ENCODE peak calls at places on chromosome 19, in nine cellular contexts. W, I, Z, L, R, N, J, A and O are unnamed samples.

GRCh38 chr19:54297759-54298305 is 15.1 kb downstream of the LILRA5 start:
- DNase-seq in W (no peak), I (no peak), Z (no peak), L (no peak), R (no peak), N (no peak), J (no peak), A (peak; percentile 25), O (no peak)

GRCh38 chr19:40279761-40280607 is 5.2 kb downstream of the AKT2 start:
- DNase-seq in W (peak; percentile 44), I (no peak), Z (no peak), L (no peak), R (no peak), N (no peak), J (no peak), A (no peak), O (no peak)

GRCh38 chr19:2084993-2085720 is 11.0 kb downstream of the MOB3A start:
- DNase-seq in W (peak; percentile 91), I (peak; percentile 95), Z (peak; percentile 60), L (no peak), R (no peak), N (peak; percentile 97), J (no peak), A (no peak), O (no peak)

GRCh38 chr19:13842294-13843103 is 34.4 kb upstream of the NANOS3 start:
- DNase-seq in W (peak; percentile 91), I (peak; percentile 60), Z (peak; percentile 84), L (peak; percentile 90), R (peak; percentile 56), N (peak; percentile 66), J (peak; percentile 88), A (peak; percentile 89), O (no peak)

GRCh38 chr19:33678796-33679195 is 57.0 kb downstream of the CHST8 start:
- DNase-seq in W (no peak), I (no peak), Z (no peak), L (no peak), R (no peak), N (no peak), J (no peak), A (peak; percentile 43), O (no peak)

GRCh38 chr19:33622505-33622808 is 704 bp downstream of the CHST8 start:
- DNase-seq in W (no peak), I (no peak), Z (peak; percentile 7), L (no peak), R (no peak), N (no peak), J (no peak), A (no peak), O (no peak)

GRCh38 chr19:40811478-40812341 is 12.7 kb downstream of the EGLN2 start:
- DNase-seq in W (peak; percentile 51), I (no peak), Z (no peak), L (peak; percentile 51), R (peak; percentile 51), N (no peak), J (no peak), A (no peak), O (no peak)

GRCh38 chr19:4557186-4557970 is 2.1 kb downstream of the SEMA6B start:
- DNase-seq in W (no peak), I (no peak), Z (no peak), L (no peak), R (peak; percentile 78), N (no peak), J (no peak), A (no peak), O (no peak)

GRCh38 chr19:14006766-14007562 is 844 bp upstream of the RFX1 start:
- DNase-seq in W (peak; percentile 92), I (no peak), Z (no peak), L (no peak), R (peak; percentile 54), N (no peak), J (no peak), A (peak; percentile 84), O (peak; percentile 60)

GRCh38 chr19:33767898-33768413 is 28.7 kb upstream of the KCTD15 start:
- DNase-seq in W (no peak), I (no peak), Z (peak; percentile 33), L (no peak), R (peak; percentile 82), N (no peak), J (no peak), A (no peak), O (peak; percentile 43)

GRCh38 chr19:49766938-49767315 is at the start of gene AP2A1:
- DNase-seq in W (no peak), I (no peak), Z (no peak), L (no peak), R (no peak), N (no peak), J (peak; percentile 34), A (no peak), O (no peak)

GRCh38 chr19:1859319-1859718 is 4.1 kb downstream of the KLF16 start:
- DNase-seq in W (no peak), I (no peak), Z (no peak), L (no peak), R (no peak), N (no peak), J (no peak), A (no peak), O (no peak)

GRCh38 chr19:33225458-33225925 is at the start of gene SLC7A10:
- DNase-seq in W (no peak), I (no peak), Z (peak; percentile 57), L (no peak), R (no peak), N (no peak), J (no peak), A (no peak), O (no peak)

GRCh38 chr19:50889638-50890037 is 16.4 kb downstream of the KLK2 start:
- DNase-seq in W (no peak), I (no peak), Z (no peak), L (no peak), R (no peak), N (no peak), J (no peak), A (no peak), O (no peak)

GRCh38 chr19:661427-662196 is 1.4 kb downstream of the RNF126 start:
- DNase-seq in W (no peak), I (peak; percentile 72), Z (no peak), L (no peak), R (no peak), N (peak; percentile 77), J (no peak), A (no peak), O (no peak)

GRCh38 chr19:19185853-19186728 is 5.9 kb downstream of the BORCS8 start:
- DNase-seq in W (no peak), I (peak; percentile 61), Z (peak; percentile 56), L (no peak), R (peak; percentile 91), N (peak; percentile 60), J (no peak), A (no peak), O (peak; percentile 70)

DNA sequence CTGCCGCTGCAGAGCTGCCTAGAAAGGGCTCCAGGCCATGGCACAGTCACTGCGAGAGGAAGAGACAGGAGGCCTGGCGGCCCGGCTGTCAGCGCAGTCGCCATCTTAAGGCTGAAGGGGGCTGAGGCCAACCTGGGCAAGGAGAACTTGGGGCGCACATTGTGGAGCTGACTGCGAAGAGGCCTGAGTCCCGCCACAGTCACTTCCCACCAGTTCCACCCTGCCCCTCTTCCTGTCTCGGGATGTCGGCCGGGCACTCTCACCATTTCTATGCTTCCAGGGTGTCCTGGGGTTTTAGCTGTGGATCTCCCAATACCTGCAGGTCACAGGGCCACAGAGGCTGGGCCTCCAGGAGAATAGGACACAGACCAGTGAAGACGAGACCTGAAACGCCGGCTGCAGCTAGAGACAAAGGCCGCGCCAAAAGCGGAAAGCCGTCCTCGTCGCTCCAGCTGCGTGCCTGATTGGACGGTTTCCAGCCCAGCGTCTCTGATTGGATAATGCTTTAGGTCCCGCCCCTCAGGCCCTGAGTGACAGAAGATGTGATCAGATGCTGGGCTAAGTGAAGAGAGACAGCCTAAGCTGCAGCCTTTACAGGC is 71.1 kb downstream of the ZNF486 start:
- DNase-seq in W (peak; percentile 83), I (peak; percentile 84), Z (peak; percentile 93), L (peak; percentile 79), R (peak; percentile 97), N (peak; percentile 84), J (peak; percentile 85), A (peak; percentile 93), O (peak; percentile 92)
- H3K9me3 ChIP-seq in W (no peaks in the 10 kb centered on the region), I (no peaks in the 10 kb centered on the region), Z (no peaks in the 10 kb centered on the region), L (no peaks in the 10 kb centered on the region), R (no peaks in the 10 kb centered on the region), N (no peaks in the 10 kb centered on the region), J (no peaks in the 10 kb centered on the region), A (no peaks in the 10 kb centered on the region), O (no peaks in the 10 kb centered on the region)

DNA sequence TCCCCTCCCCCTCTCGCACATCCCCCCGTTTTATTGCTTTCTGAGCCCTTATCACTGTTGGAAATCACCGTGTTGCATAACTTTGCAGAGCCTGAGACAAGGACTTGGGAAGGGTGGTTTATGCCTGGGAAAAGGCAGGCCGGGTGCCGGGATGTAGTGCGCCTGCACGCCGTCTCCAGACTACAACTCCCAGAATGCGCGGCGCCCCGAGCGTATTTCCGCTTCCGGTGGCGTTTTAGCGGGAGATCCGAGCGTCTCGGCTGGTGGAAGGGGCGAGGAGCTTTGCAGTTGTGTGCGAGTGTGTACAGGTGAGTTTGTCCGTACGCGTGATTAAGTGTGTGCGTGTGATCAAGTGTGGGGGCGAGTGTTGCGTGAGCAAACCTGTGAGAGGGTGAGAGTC is 75.4 kb downstream of the PEG3 start:
- DNase-seq in W (peak; percentile 50), I (no peak), Z (peak; percentile 25), L (peak; percentile 72), R (no peak), N (no peak), J (no peak), A (peak; percentile 55), O (no peak)
- H3K27ac ChIP-seq in W (no peak overlapping the region), I (no peak overlapping the region), Z (no peak overlapping the region), L (no peak overlapping the region), R (no peak overlapping the region), N (no peak overlapping the region), J (no peak overlapping the region), A (no peak overlapping the region), O (no peak overlapping the region)

GRCh38 chr19:23049256-23049655 is 46.3 kb upstream of the ZNF728 start:
- DNase-seq in W (no peak), I (no peak), Z (no peak), L (no peak), R (no peak), N (no peak), J (no peak), A (no peak), O (no peak)
- H3K9me3 ChIP-seq in W (peaks cover 3% of the 10 kb centered on the region), I (peaks cover 3% of the 10 kb centered on the region), Z (no peaks in the 10 kb centered on the region), L (no peaks in the 10 kb centered on the region), R (peaks cover 84% of the 10 kb centered on the region), N (peaks cover 15% of the 10 kb centered on the region), J (peaks cover 14% of the 10 kb centered on the region), A (no peaks in the 10 kb centered on the region), O (peaks cover 8% of the 10 kb centered on the region)

GRCh38 chr19:17358395-17358794 is 18.7 kb downstream of the PLVAP start:
- DNase-seq in W (no peak), I (no peak), Z (no peak), L (no peak), R (no peak), N (no peak), J (no peak), A (no peak), O (no peak)
- H3K27ac ChIP-seq in W (peak overlapping the region; percentile 54), I (no peak overlapping the region), Z (no peak overlapping the region), L (no peak overlapping the region), R (no peak overlapping the region), N (no peak overlapping the region), J (peak overlapping the region; percentile 38), A (no peak overlapping the region), O (no peak overlapping the region)